ENCODE peak calls at places on chromosome 2, in five cellular contexts. J is HTR-8/SVneo, C is sciatic nerve, M is uterus, G is caudate nucleus. S is an unnamed sample.

GRCh38 chr2:9813312-9814128 is 29.8 kb upstream of the TAF1B start:
- DNase-seq in J (peak), C (peak), M (peak), G (peak), S (peak)

GRCh38 chr2:69770193-69770702 is 28.3 kb downstream of the ANXA4 start:
- DNase-seq in J (peak), C (no peak), M (no peak), G (no peak), S (no peak)

GRCh38 chr2:132943829-132944228 is 273.8 kb upstream of the LYPD1 start:
- DNase-seq in J (no peak), C (no peak), M (no peak), G (no peak), S (no peak)

GRCh38 chr2:222582931-222583330 is 73.0 kb downstream of the FARSB start:
- DNase-seq in J (no peak), C (no peak), M (no peak), G (no peak), S (no peak)

GRCh38 chr2:86453838-86454237 is 12.7 kb downstream of the KDM3A start:
- DNase-seq in J (no peak), C (peak), M (no peak), G (no peak), S (no peak)

GRCh38 chr2:43375746-43376522 is 149.5 kb upstream of the ZFP36L2 start:
- DNase-seq in J (no peak), C (no peak), M (no peak), G (no peak), S (no peak)

GRCh38 chr2:85753525-85754312 is at the start of gene ATOH8:
- DNase-seq in J (no peak), C (peak), M (peak), G (peak), S (no peak)

GRCh38 chr2:136441979-136442378 is 323.4 kb upstream of the THSD7B start:
- DNase-seq in J (no peak), C (no peak), M (no peak), G (no peak), S (no peak)

GRCh38 chr2:7011376-7012083 is 94.3 kb downstream of the RNF144A start:
- DNase-seq in J (no peak), C (no peak), M (no peak), G (no peak), S (peak)

GRCh38 chr2:199659207-199659606 is 191.8 kb downstream of the FTCDNL1 start:
- DNase-seq in J (peak), C (peak), M (peak), G (peak), S (peak)

GRCh38 chr2:85326946-85327756 is 638 bp downstream of the TGOLN2 start:
- DNase-seq in J (peak), C (peak), M (peak), G (peak), S (no peak)

GRCh38 chr2:71798266-71799012 is 345.1 kb downstream of the DYSF start:
- DNase-seq in J (peak), C (no peak), M (no peak), G (no peak), S (no peak)

GRCh38 chr2:119338826-119339561 is 27.6 kb downstream of the C2orf76 start:
- DNase-seq in J (no peak), C (no peak), M (no peak), G (no peak), S (no peak)

GRCh38 chr2:181304011-181304844 is 153.0 kb upstream of the ITGA4 start:
- DNase-seq in J (no peak), C (no peak), M (no peak), G (no peak), S (no peak)

GRCh38 chr2:115036818-115037217 is 594.4 kb downstream of the DPP10 start:
- DNase-seq in J (no peak), C (no peak), M (no peak), G (no peak), S (no peak)